ENCODE peak calls at places on chromosomes 4 and X, in four cellular contexts. G is kidney, O is colonic mucosa, R is endodermal cell. F is an unnamed sample.
A peak's percentile ranks its signal among the peaks of the same experiment; 100 is the strongest.

GRCh38 chrX:20664774-20665173 is 398.1 kb upstream of the RPS6KA3 start:
- DNase-seq in G (no peak), O (no peak), R (peak; percentile 59), F (no peak)

GRCh38 chr4:47784222-47784621 is 53.6 kb downstream of the CORIN start:
- DNase-seq in G (no peak), O (no peak), R (no peak), F (peak; percentile 5)

GRCh38 chr4:52957220-52957686 is 95.1 kb downstream of the RASL11B start:
- DNase-seq in G (no peak), O (peak; percentile 24), R (no peak), F (no peak)

GRCh38 chrX:130626521-130626920 is 224.7 kb downstream of the RBMX2 start:
- DNase-seq in G (no peak), O (no peak), R (no peak), F (no peak)

GRCh38 chr4:992297-993110 is 700 bp downstream of the SLC26A1 start:
- DNase-seq in G (peak; percentile 94), O (peak; percentile 93), R (no peak), F (no peak)

GRCh38 chr4:11805837-11806236 is 377.1 kb upstream of the HS3ST1 start:
- DNase-seq in G (no peak), O (no peak), R (no peak), F (peak; percentile 28)

GRCh38 chrX:46251755-46252154 is 293.5 kb downstream of the ZNF674 start:
- DNase-seq in G (no peak), O (no peak), R (no peak), F (peak; percentile 66)

GRCh38 chr4:99633772-99634171 is 23.9 kb downstream of the C4orf54 start:
- DNase-seq in G (no peak), O (no peak), R (no peak), F (peak; percentile 95)

GRCh38 chr4:31467781-31468180 is 747.6 kb downstream of the PCDH7 start:
- DNase-seq in G (no peak), O (no peak), R (no peak), F (peak; percentile 12)

DNA sequence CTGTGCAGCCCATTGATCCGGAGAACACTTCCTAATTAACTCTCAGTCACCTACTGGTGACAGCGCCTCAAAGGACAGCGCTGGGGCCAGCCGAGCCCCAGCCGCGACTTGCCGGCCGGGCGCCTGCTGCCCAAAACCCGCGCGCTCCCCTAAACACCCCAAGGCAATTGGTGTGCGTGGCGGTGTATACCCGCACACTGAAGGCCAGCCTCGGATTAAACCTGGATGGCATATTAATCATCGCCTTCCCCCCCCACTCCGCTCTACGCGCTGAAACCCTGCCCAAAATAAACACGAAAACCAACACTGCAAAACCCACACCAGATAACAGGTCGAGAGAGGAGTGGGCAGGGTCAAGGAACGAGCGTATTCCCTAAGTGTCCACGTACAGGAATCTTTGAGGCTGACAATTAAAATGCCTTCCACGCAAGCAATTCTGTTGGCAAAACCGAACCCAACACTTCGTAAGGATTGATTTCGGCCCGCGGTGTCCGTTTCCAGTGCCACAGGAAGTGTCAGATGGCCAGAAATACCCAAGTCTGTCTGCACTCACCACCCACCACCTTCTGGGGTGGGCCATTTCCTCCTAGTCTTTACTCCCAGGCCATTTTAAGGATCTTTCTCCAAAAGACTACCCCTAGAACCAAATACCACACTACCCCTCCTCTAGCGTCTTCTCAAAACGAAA is 2.7 kb downstream of the BCOR start:
- DNase-seq in G (no peak), O (no peak), R (peak; percentile 67), F (no peak)
- H3K9ac ChIP-seq in G (peak overlapping the region; percentile 8), O (peak overlapping the region; percentile 51), R (peak overlapping the region; percentile 38), F (no peak overlapping the region)

DNA sequence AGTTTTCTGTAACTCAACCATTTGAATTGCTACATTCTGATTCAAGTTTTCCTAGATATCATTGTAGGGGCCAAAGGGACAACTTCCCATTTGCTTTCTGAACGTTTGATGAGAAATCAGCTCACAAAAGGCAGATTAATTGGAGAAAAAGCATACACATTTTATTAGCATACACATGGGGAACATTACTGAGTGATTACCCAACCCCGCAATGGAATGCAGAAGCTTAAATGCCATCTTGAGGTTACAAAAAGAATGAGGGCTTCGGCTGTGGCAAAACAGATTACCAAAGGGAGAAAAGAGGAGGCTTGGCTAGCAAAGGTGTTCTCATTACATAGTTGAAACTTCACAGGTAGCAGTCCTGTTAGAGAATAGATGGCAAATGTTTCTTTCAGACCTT is 26.6 kb upstream of the HERC6 start:
- DNase-seq in G (no peak), O (no peak), R (no peak), F (peak; percentile 48)
- TF ChIP-seq CTCF in G (no peak), O (no peak), R (no peak), F (no peak)

GRCh38 chrX:154436290-154436596 is 711 bp upstream of the GDI1 start:
- DNase-seq in G (no peak), O (no peak), R (no peak), F (no peak)

GRCh38 chrX:154436597-154437397 is at the start of gene GDI1:
- DNase-seq in G (peak; percentile 75), O (no peak), R (peak; percentile 76), F (no peak)

GRCh38 chrX:154433605-154434004 is 3.3 kb upstream of the GDI1 start:
- DNase-seq in G (no peak), O (no peak), R (no peak), F (no peak)

GRCh38 chrX:154435171-154435733 is 1.7 kb upstream of the GDI1 start:
- DNase-seq in G (no peak), O (no peak), R (no peak), F (no peak)

GRCh38 chrX:154434394-154435168 is 2.4 kb upstream of the GDI1 start:
- DNase-seq in G (no peak), O (no peak), R (no peak), F (no peak)
- H3K36me3 ChIP-seq in G (peaks cover 10% of the 10 kb centered on the region), O (no peaks in the 10 kb centered on the region), R (peaks cover 4% of the 10 kb centered on the region), F (no peaks in the 10 kb centered on the region)

GRCh38 chrX:22686138-22686541 is 313.6 kb upstream of the DDX53 start:
- DNase-seq in G (peak; percentile 70), O (no peak), R (peak; percentile 45), F (no peak)
- H3K9ac ChIP-seq in G (no peak overlapping the region), O (no peak overlapping the region), R (no peak overlapping the region), F (no peak overlapping the region)